ENCODE peak calls at places on chromosomes 2 and 18, in six cellular contexts. T, Q, W, I, C and E are unnamed samples.

GRCh38 chr2:121902171-121902591 is 146.7 kb downstream of the TSN start:
- DNase-seq in T (no peak), Q (no peak), W (no peak), I (no peak), C (no peak), E (no peak)

GRCh38 chr2:106990307-106990706 is 104.3 kb upstream of the ST6GAL2 start:
- DNase-seq in T (no peak), Q (no peak), W (no peak), I (no peak), C (no peak), E (no peak)

GRCh38 chr18:36633961-36634412 is 194.8 kb downstream of the TPGS2 start:
- DNase-seq in T (no peak), Q (no peak), W (no peak), I (no peak), C (no peak), E (no peak)

GRCh38 chr2:109057686-109058085 is 68.7 kb upstream of the EDAR start:
- DNase-seq in T (peak), Q (no peak), W (no peak), I (no peak), C (no peak), E (no peak)

GRCh38 chr18:75309564-75309963 is 99.0 kb downstream of the TSHZ1 start:
- DNase-seq in T (no peak), Q (no peak), W (no peak), I (no peak), C (no peak), E (no peak)

GRCh38 chr2:66433945-66434678 is 813 bp upstream of the MEIS1 start:
- DNase-seq in T (no peak), Q (peak), W (no peak), I (peak), C (no peak), E (no peak)

GRCh38 chr2:36361396-36361795 is 5.8 kb downstream of the CRIM1 start:
- DNase-seq in T (no peak), Q (no peak), W (no peak), I (no peak), C (no peak), E (no peak)

GRCh38 chr18:63320690-63321265 is 1.2 kb upstream of the BCL2 start:
- DNase-seq in T (peak), Q (peak), W (peak), I (peak), C (peak), E (no peak)

GRCh38 chr2:221972813-221973478 is 325.9 kb downstream of the PAX3 start:
- DNase-seq in T (no peak), Q (no peak), W (no peak), I (no peak), C (no peak), E (no peak)

GRCh38 chr2:177733322-177733855 is 339.2 kb downstream of the PDE11A start:
- DNase-seq in T (no peak), Q (no peak), W (no peak), I (no peak), C (no peak), E (no peak)

GRCh38 chr18:49917742-49918141 is 104.4 kb upstream of the ACAA2 start:
- DNase-seq in T (no peak), Q (no peak), W (no peak), I (no peak), C (no peak), E (no peak)

GRCh38 chr2:117794668-117795067 is 19.8 kb upstream of the DDX18 start:
- DNase-seq in T (no peak), Q (no peak), W (no peak), I (no peak), C (no peak), E (no peak)

GRCh38 chr2:239171643-239172042 is 229.2 kb downstream of the HDAC4 start:
- DNase-seq in T (no peak), Q (no peak), W (no peak), I (no peak), C (no peak), E (no peak)

GRCh38 chr18:12008842-12009580 is 27.7 kb downstream of the IMPA2 start:
- DNase-seq in T (no peak), Q (no peak), W (no peak), I (no peak), C (no peak), E (no peak)

GRCh38 chr2:227906991-227907390 is 35.6 kb downstream of the DAW1 start:
- DNase-seq in T (no peak), Q (no peak), W (no peak), I (no peak), C (no peak), E (no peak)

GRCh38 chr18:70154591-70155194 is 50.8 kb downstream of the RTTN start:
- DNase-seq in T (no peak), Q (no peak), W (no peak), I (peak), C (no peak), E (no peak)

GRCh38 chr2:210539578-210540416 is 16.6 kb upstream of the CPS1 start:
- DNase-seq in T (no peak), Q (no peak), W (no peak), I (no peak), C (no peak), E (no peak)

GRCh38 chr2:206164261-206164862 is 4.7 kb downstream of the EEF1B2 start:
- DNase-seq in T (no peak), Q (no peak), W (no peak), I (peak), C (no peak), E (peak)

GRCh38 chr2:168348076-168348475 is 100.7 kb upstream of the STK39 start:
- DNase-seq in T (no peak), Q (no peak), W (peak), I (peak), C (no peak), E (no peak)

GRCh38 chr2:56009758-56010534 is 86.4 kb upstream of the EFEMP1 start:
- DNase-seq in T (no peak), Q (no peak), W (peak), I (peak), C (no peak), E (peak)

GRCh38 chr2:18856766-18857165 is 267.4 kb upstream of the NT5C1B start:
- DNase-seq in T (no peak), Q (no peak), W (no peak), I (no peak), C (no peak), E (no peak)

GRCh38 chr2:98155721-98156120 is 68.8 kb downstream of the VWA3B start:
- DNase-seq in T (no peak), Q (no peak), W (no peak), I (no peak), C (no peak), E (no peak)